ENCODE peak calls at places on chromosome 2, in nine cellular contexts. One of them, this sample, is unnamed.

GRCh38 chr2:174594451-174594850 is 3.2 kb downstream of the WIPF1 start:
- DNase-seq in esophagus squamous epithelium: no peak
- DNase-seq in IMR-90: no peak
- DNase-seq in transverse colon: no peak
- DNase-seq in tibial nerve: no peak
- DNase-seq in uterus: no peak
- DNase-seq in breast epithelium: no peak
- DNase-seq in body of pancreas: no peak
- DNase-seq in stomach: no peak
- DNase-seq in this sample: no peak

GRCh38 chr2:172097557-172098131 is 5.1 kb downstream of the DLX2 start:
- DNase-seq in esophagus squamous epithelium: no peak
- DNase-seq in IMR-90: no peak
- DNase-seq in transverse colon: no peak
- DNase-seq in tibial nerve: no peak
- DNase-seq in uterus: no peak
- DNase-seq in breast epithelium: no peak
- DNase-seq in body of pancreas: no peak
- DNase-seq in stomach: no peak
- DNase-seq in this sample: no peak

GRCh38 chr2:30367232-30368070 is 79.6 kb upstream of the LCLAT1 start:
- DNase-seq in esophagus squamous epithelium: no peak
- DNase-seq in IMR-90: peak; percentile 86
- DNase-seq in transverse colon: no peak
- DNase-seq in tibial nerve: no peak
- DNase-seq in uterus: no peak
- DNase-seq in breast epithelium: no peak
- DNase-seq in body of pancreas: no peak
- DNase-seq in stomach: no peak
- DNase-seq in this sample: no peak

GRCh38 chr2:25331686-25332365 is 9.9 kb downstream of the DNMT3A start:
- DNase-seq in esophagus squamous epithelium: no peak
- DNase-seq in IMR-90: peak; percentile 34
- DNase-seq in transverse colon: no peak
- DNase-seq in tibial nerve: no peak
- DNase-seq in uterus: no peak
- DNase-seq in breast epithelium: no peak
- DNase-seq in body of pancreas: no peak
- DNase-seq in stomach: no peak
- DNase-seq in this sample: no peak

GRCh38 chr2:219228026-219228744 is 1.3 kb downstream of the ATG9A start:
- DNase-seq in esophagus squamous epithelium: no peak
- DNase-seq in IMR-90: no peak
- DNase-seq in transverse colon: no peak
- DNase-seq in tibial nerve: no peak
- DNase-seq in uterus: no peak
- DNase-seq in breast epithelium: no peak
- DNase-seq in body of pancreas: no peak
- DNase-seq in stomach: no peak
- DNase-seq in this sample: no peak

GRCh38 chr2:136225950-136226835 is 108.2 kb upstream of the CXCR4 start:
- DNase-seq in esophagus squamous epithelium: no peak
- DNase-seq in IMR-90: no peak
- DNase-seq in transverse colon: peak; percentile 54
- DNase-seq in tibial nerve: no peak
- DNase-seq in uterus: no peak
- DNase-seq in breast epithelium: no peak
- DNase-seq in body of pancreas: peak; percentile 44
- DNase-seq in stomach: no peak
- DNase-seq in this sample: no peak

GRCh38 chr2:62319061-62319460 is 123.1 kb downstream of the B3GNT2 start:
- DNase-seq in esophagus squamous epithelium: no peak
- DNase-seq in IMR-90: no peak
- DNase-seq in transverse colon: no peak
- DNase-seq in tibial nerve: no peak
- DNase-seq in uterus: no peak
- DNase-seq in breast epithelium: no peak
- DNase-seq in body of pancreas: no peak
- DNase-seq in stomach: no peak
- DNase-seq in this sample: peak; percentile 60

GRCh38 chr2:39851691-39852110 is 72.6 kb upstream of the THUMPD2 start:
- DNase-seq in esophagus squamous epithelium: no peak
- DNase-seq in IMR-90: peak; percentile 63
- DNase-seq in transverse colon: no peak
- DNase-seq in tibial nerve: no peak
- DNase-seq in uterus: no peak
- DNase-seq in breast epithelium: no peak
- DNase-seq in body of pancreas: peak; percentile 16
- DNase-seq in stomach: no peak
- DNase-seq in this sample: no peak

GRCh38 chr2:163906410-163906809 is 170.6 kb upstream of the FIGN start:
- DNase-seq in esophagus squamous epithelium: no peak
- DNase-seq in IMR-90: no peak
- DNase-seq in transverse colon: no peak
- DNase-seq in tibial nerve: no peak
- DNase-seq in uterus: no peak
- DNase-seq in breast epithelium: no peak
- DNase-seq in body of pancreas: no peak
- DNase-seq in stomach: no peak
- DNase-seq in this sample: no peak

GRCh38 chr2:17171446-17172049 is 346.7 kb downstream of the RAD51AP2 start:
- DNase-seq in esophagus squamous epithelium: no peak
- DNase-seq in IMR-90: peak; percentile 23
- DNase-seq in transverse colon: no peak
- DNase-seq in tibial nerve: no peak
- DNase-seq in uterus: no peak
- DNase-seq in breast epithelium: no peak
- DNase-seq in body of pancreas: peak; percentile 13
- DNase-seq in stomach: peak; percentile 27
- DNase-seq in this sample: peak; percentile 36

GRCh38 chr2:27869763-27870162 is 20.4 kb downstream of the RBKS start:
- DNase-seq in esophagus squamous epithelium: no peak
- DNase-seq in IMR-90: no peak
- DNase-seq in transverse colon: no peak
- DNase-seq in tibial nerve: no peak
- DNase-seq in uterus: no peak
- DNase-seq in breast epithelium: no peak
- DNase-seq in body of pancreas: peak; percentile 62
- DNase-seq in stomach: no peak
- DNase-seq in this sample: no peak

GRCh38 chr2:231397928-231398294 is 2.4 kb downstream of the B3GNT7 start:
- DNase-seq in esophagus squamous epithelium: no peak
- DNase-seq in IMR-90: no peak
- DNase-seq in transverse colon: no peak
- DNase-seq in tibial nerve: no peak
- DNase-seq in uterus: no peak
- DNase-seq in breast epithelium: no peak
- DNase-seq in body of pancreas: no peak
- DNase-seq in stomach: no peak
- DNase-seq in this sample: no peak

GRCh38 chr2:143649226-143649625 is 520.0 kb downstream of the ARHGAP15 start:
- DNase-seq in esophagus squamous epithelium: no peak
- DNase-seq in IMR-90: no peak
- DNase-seq in transverse colon: no peak
- DNase-seq in tibial nerve: no peak
- DNase-seq in uterus: no peak
- DNase-seq in breast epithelium: no peak
- DNase-seq in body of pancreas: no peak
- DNase-seq in stomach: no peak
- DNase-seq in this sample: no peak

GRCh38 chr2:24072259-24072658 is 3.9 kb downstream of the SF3B6 start:
- DNase-seq in esophagus squamous epithelium: no peak
- DNase-seq in IMR-90: no peak
- DNase-seq in transverse colon: no peak
- DNase-seq in tibial nerve: no peak
- DNase-seq in uterus: no peak
- DNase-seq in breast epithelium: no peak
- DNase-seq in body of pancreas: no peak
- DNase-seq in stomach: no peak
- DNase-seq in this sample: no peak

GRCh38 chr2:25845843-25846505 is 32.3 kb downstream of the ASXL2 start:
- DNase-seq in esophagus squamous epithelium: no peak
- DNase-seq in IMR-90: peak; percentile 28
- DNase-seq in transverse colon: no peak
- DNase-seq in tibial nerve: no peak
- DNase-seq in uterus: no peak
- DNase-seq in breast epithelium: no peak
- DNase-seq in body of pancreas: no peak
- DNase-seq in stomach: no peak
- DNase-seq in this sample: peak; percentile 26

GRCh38 chr2:160140001-160140400 is 60.1 kb downstream of the ITGB6 start:
- DNase-seq in esophagus squamous epithelium: no peak
- DNase-seq in IMR-90: peak; percentile 44
- DNase-seq in transverse colon: no peak
- DNase-seq in tibial nerve: no peak
- DNase-seq in uterus: no peak
- DNase-seq in breast epithelium: no peak
- DNase-seq in body of pancreas: no peak
- DNase-seq in stomach: no peak
- DNase-seq in this sample: no peak

GRCh38 chr2:175595139-175595538 is 406.9 kb downstream of the LNPK start:
- DNase-seq in esophagus squamous epithelium: no peak
- DNase-seq in IMR-90: no peak
- DNase-seq in transverse colon: no peak
- DNase-seq in tibial nerve: no peak
- DNase-seq in uterus: no peak
- DNase-seq in breast epithelium: no peak
- DNase-seq in body of pancreas: no peak
- DNase-seq in stomach: no peak
- DNase-seq in this sample: no peak

DNA sequence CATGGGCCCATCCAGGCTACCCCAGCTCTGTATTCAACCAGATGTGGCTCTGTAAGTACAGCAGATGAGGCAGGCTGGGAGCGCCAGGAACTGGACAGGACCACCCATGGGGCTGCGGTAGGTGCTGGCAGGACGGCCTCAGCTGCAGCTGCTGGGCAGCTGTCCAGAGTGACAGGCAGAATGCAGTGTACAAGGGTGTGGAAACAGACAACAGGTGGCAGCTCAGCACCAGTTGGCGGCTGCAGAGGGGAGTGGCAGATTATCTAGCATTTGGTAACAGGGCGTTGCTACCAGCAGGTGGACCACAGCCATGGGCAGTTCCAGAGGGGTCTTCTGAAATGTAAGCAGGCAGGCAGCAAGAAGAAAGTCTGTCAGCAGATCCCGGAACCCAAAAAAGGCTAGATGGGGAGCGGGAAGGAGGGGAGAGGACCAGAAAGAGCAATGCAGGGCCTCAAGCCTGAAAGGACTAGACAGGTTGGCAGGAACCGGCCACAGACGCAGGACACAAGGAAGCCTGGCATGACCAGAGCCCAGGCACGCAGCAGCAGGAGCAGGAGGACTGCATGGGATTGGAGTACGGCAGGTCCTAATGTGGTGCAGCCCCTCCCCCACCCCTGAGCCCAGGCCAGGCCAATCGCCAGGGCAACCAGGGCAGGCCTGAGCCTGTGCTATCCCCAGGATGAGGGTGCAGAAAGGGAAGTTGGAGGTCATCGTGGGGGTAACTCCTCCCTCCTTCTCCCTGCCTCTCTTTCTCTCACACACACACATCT is 24.7 kb downstream of the PKDCC start:
- DNase-seq in esophagus squamous epithelium: no peak
- DNase-seq in IMR-90: peak; percentile 48
- DNase-seq in transverse colon: peak; percentile 86
- DNase-seq in tibial nerve: peak; percentile 73
- DNase-seq in uterus: no peak
- DNase-seq in breast epithelium: no peak
- DNase-seq in body of pancreas: no peak
- DNase-seq in stomach: peak; percentile 44
- DNase-seq in this sample: no peak
- TF ChIP-seq CTCF in esophagus squamous epithelium: no peak
- TF ChIP-seq CTCF in IMR-90: no peak
- TF ChIP-seq CTCF in transverse colon: peak; percentile 13
- TF ChIP-seq CTCF in tibial nerve: no peak
- TF ChIP-seq CTCF in uterus: no peak
- TF ChIP-seq CTCF in breast epithelium: no peak
- TF ChIP-seq CTCF in body of pancreas: no peak
- TF ChIP-seq CTCF in stomach: no peak
- TF ChIP-seq CTCF in this sample: no peak

GRCh38 chr2:216619411-216620393 is 13.5 kb upstream of the IGFBP2 start:
- DNase-seq in esophagus squamous epithelium: no peak
- DNase-seq in IMR-90: peak; percentile 64
- DNase-seq in transverse colon: no peak
- DNase-seq in tibial nerve: no peak
- DNase-seq in uterus: no peak
- DNase-seq in breast epithelium: no peak
- DNase-seq in body of pancreas: no peak
- DNase-seq in stomach: no peak
- DNase-seq in this sample: no peak
- TF ChIP-seq POLR2A in esophagus squamous epithelium: no peak
- TF ChIP-seq POLR2A in IMR-90: no peak
- TF ChIP-seq POLR2A in transverse colon: no peak
- TF ChIP-seq POLR2A in tibial nerve: no peak
- TF ChIP-seq POLR2A in uterus: no peak
- TF ChIP-seq POLR2A in breast epithelium: no peak
- TF ChIP-seq POLR2A in body of pancreas: no peak
- TF ChIP-seq POLR2A in stomach: no peak
- TF ChIP-seq POLR2A in this sample: no peak

GRCh38 chr2:109332880-109333279 is 203.9 kb downstream of the SH3RF3 start:
- DNase-seq in esophagus squamous epithelium: no peak
- DNase-seq in IMR-90: no peak
- DNase-seq in transverse colon: no peak
- DNase-seq in tibial nerve: no peak
- DNase-seq in uterus: no peak
- DNase-seq in breast epithelium: no peak
- DNase-seq in body of pancreas: no peak
- DNase-seq in stomach: no peak
- DNase-seq in this sample: no peak
- H3K4me1 ChIP-seq in esophagus squamous epithelium: peaks cover 42% of the 10 kb centered on the region
- H3K4me1 ChIP-seq in IMR-90: peaks cover 49% of the 10 kb centered on the region
- H3K4me1 ChIP-seq in transverse colon: peaks cover 21% of the 10 kb centered on the region
- H3K4me1 ChIP-seq in tibial nerve: no peaks in the 10 kb centered on the region
- H3K4me1 ChIP-seq in uterus: peaks cover 7% of the 10 kb centered on the region
- H3K4me1 ChIP-seq in breast epithelium: peaks cover 8% of the 10 kb centered on the region
- H3K4me1 ChIP-seq in body of pancreas: no peaks in the 10 kb centered on the region
- H3K4me1 ChIP-seq in stomach: peaks cover 15% of the 10 kb centered on the region
- H3K4me1 ChIP-seq in this sample: peaks cover 17% of the 10 kb centered on the region

GRCh38 chr2:129829577-129829976 is 149.9 kb upstream of the RAB6C start:
- DNase-seq in esophagus squamous epithelium: no peak
- DNase-seq in IMR-90: no peak
- DNase-seq in transverse colon: no peak
- DNase-seq in tibial nerve: no peak
- DNase-seq in uterus: no peak
- DNase-seq in breast epithelium: no peak
- DNase-seq in body of pancreas: no peak
- DNase-seq in stomach: no peak
- DNase-seq in this sample: no peak

GRCh38 chr2:129828829-129829228 is 150.6 kb upstream of the RAB6C start:
- DNase-seq in esophagus squamous epithelium: no peak
- DNase-seq in IMR-90: no peak
- DNase-seq in transverse colon: no peak
- DNase-seq in tibial nerve: no peak
- DNase-seq in uterus: no peak
- DNase-seq in breast epithelium: no peak
- DNase-seq in body of pancreas: no peak
- DNase-seq in stomach: no peak
- DNase-seq in this sample: no peak

GRCh38 chr2:129827251-129827894 is 152.1 kb upstream of the RAB6C start:
- DNase-seq in esophagus squamous epithelium: no peak
- DNase-seq in IMR-90: no peak
- DNase-seq in transverse colon: peak; percentile 14
- DNase-seq in tibial nerve: no peak
- DNase-seq in uterus: no peak
- DNase-seq in breast epithelium: no peak
- DNase-seq in body of pancreas: no peak
- DNase-seq in stomach: no peak
- DNase-seq in this sample: no peak

GRCh38 chr2:129831018-129831417 is 148.4 kb upstream of the RAB6C start:
- DNase-seq in esophagus squamous epithelium: no peak
- DNase-seq in IMR-90: no peak
- DNase-seq in transverse colon: no peak
- DNase-seq in tibial nerve: no peak
- DNase-seq in uterus: no peak
- DNase-seq in breast epithelium: no peak
- DNase-seq in body of pancreas: no peak
- DNase-seq in stomach: no peak
- DNase-seq in this sample: no peak
- TF ChIP-seq CTCF in esophagus squamous epithelium: no peak
- TF ChIP-seq CTCF in IMR-90: no peak
- TF ChIP-seq CTCF in transverse colon: no peak
- TF ChIP-seq CTCF in tibial nerve: no peak
- TF ChIP-seq CTCF in uterus: no peak
- TF ChIP-seq CTCF in breast epithelium: no peak
- TF ChIP-seq CTCF in body of pancreas: no peak
- TF ChIP-seq CTCF in stomach: no peak
- TF ChIP-seq CTCF in this sample: no peak

This sample was measured in adrenal gland.